ENCODE peak calls at places on chromosomes 5 and 9, in four cellular contexts. R is H1, F is H9, V is mesenchymal stem cell. K is an unnamed sample.

GRCh38 chr5:67346611-67347010 is 150.0 kb upstream of the CD180 start:
- DNase-seq in R (no peak), F (no peak), V (no peak), K (no peak)

GRCh38 chr5:119385136-119386128 is 29.6 kb downstream of the TNFAIP8 start:
- DNase-seq in R (no peak), F (no peak), V (no peak), K (no peak)

GRCh38 chr5:78930742-78931141 is 54.4 kb downstream of the ARSB start:
- DNase-seq in R (no peak), F (no peak), V (no peak), K (no peak)

GRCh38 chr5:69364414-69364813 is 4.9 kb downstream of the AK6 start:
- DNase-seq in R (no peak), F (no peak), V (peak), K (no peak)

GRCh38 chr9:87206064-87206661 is 258.9 kb upstream of the GAS1 start:
- DNase-seq in R (no peak), F (no peak), V (peak), K (no peak)

GRCh38 chr5:142697846-142698245 is 12.0 kb upstream of the FGF1 start:
- DNase-seq in R (no peak), F (no peak), V (peak), K (no peak)

GRCh38 chr5:77398896-77399295 is 93.2 kb downstream of the WDR41 start:
- DNase-seq in R (no peak), F (no peak), V (peak), K (no peak)

GRCh38 chr5:88727705-88728313 is 155.2 kb downstream of the MEF2C start:
- DNase-seq in R (no peak), F (no peak), V (peak), K (no peak)

GRCh38 chr9:125418404-125418803 is 156.8 kb downstream of the GAPVD1 start:
- DNase-seq in R (no peak), F (no peak), V (peak), K (no peak)

GRCh38 chr9:134210908-134211810 is 46.8 kb upstream of the RNU6ATAC start:
- DNase-seq in R (no peak), F (no peak), V (no peak), K (no peak)

GRCh38 chr5:169369130-169369529 is 68.2 kb upstream of the SLIT3 start:
- DNase-seq in R (no peak), F (no peak), V (no peak), K (no peak)

GRCh38 chr5:2762744-2763532 is 11.5 kb upstream of the IRX2 start:
- DNase-seq in R (no peak), F (no peak), V (no peak), K (no peak)

GRCh38 chr5:124546643-124547042 is 199.8 kb downstream of the ZNF608 start:
- DNase-seq in R (peak), F (no peak), V (peak), K (peak)

GRCh38 chr5:125088522-125089105 is 342.2 kb upstream of the ZNF608 start:
- DNase-seq in R (no peak), F (no peak), V (no peak), K (no peak)

GRCh38 chr9:75953218-75953617 is 62.7 kb downstream of the PCSK5 start:
- DNase-seq in R (no peak), F (no peak), V (peak), K (no peak)

GRCh38 chr9:97563458-97564135 is 62.1 kb downstream of the TMOD1 start:
- DNase-seq in R (peak), F (peak), V (no peak), K (no peak)

GRCh38 chr9:2335260-2335659 is 286.3 kb upstream of the VLDLR start:
- DNase-seq in R (no peak), F (no peak), V (no peak), K (no peak)

GRCh38 chr5:139474815-139475791 is 4.3 kb downstream of the SMIM33 start:
- DNase-seq in R (no peak), F (no peak), V (peak), K (no peak)

GRCh38 chr9:16509946-16510504 is 360.4 kb downstream of the BNC2 start:
- DNase-seq in R (no peak), F (no peak), V (peak), K (no peak)

GRCh38 chr5:74679968-74680367 is 5.1 kb upstream of the HEXB start:
- DNase-seq in R (no peak), F (no peak), V (peak), K (no peak)

GRCh38 chr5:159497221-159497620 is 166.9 kb upstream of the IL12B start:
- DNase-seq in R (no peak), F (no peak), V (no peak), K (no peak)

GRCh38 chr9:126788631-126789349 is 16.1 kb upstream of the ZBTB43 start:
- DNase-seq in R (no peak), F (no peak), V (peak), K (no peak)

GRCh38 chr5:32013658-32014057 is 160.5 kb downstream of the GOLPH3 start:
- DNase-seq in R (no peak), F (no peak), V (no peak), K (no peak)

GRCh38 chr5:132237141-132237540 is 9.5 kb upstream of the P4HA2 start:
- DNase-seq in R (no peak), F (peak), V (peak), K (no peak)

GRCh38 chr5:133969654-133970324 is 1.4 kb upstream of the C5orf15 start:
- DNase-seq in R (no peak), F (no peak), V (peak), K (no peak)

GRCh38 chr5:36374275-36374862 is 72.7 kb upstream of the RANBP3L start:
- DNase-seq in R (no peak), F (no peak), V (peak), K (no peak)

GRCh38 chr9:127540664-127541041 is 71.4 kb upstream of the STXBP1 start:
- DNase-seq in R (peak), F (peak), V (peak), K (no peak)

GRCh38 chr5:1666812-1667588 is 132.6 kb downstream of the MRPL36 start:
- DNase-seq in R (peak), F (peak), V (no peak), K (peak)

GRCh38 chr5:42994285-42995151 is 45.6 kb downstream of the ANXA2R start:
- DNase-seq in R (peak), F (peak), V (peak), K (peak)

GRCh38 chr5:175681045-175681974 is 23.4 kb downstream of the HRH2 start:
- DNase-seq in R (no peak), F (no peak), V (no peak), K (no peak)

GRCh38 chr9:2465516-2465915 is 156.1 kb upstream of the VLDLR start:
- DNase-seq in R (no peak), F (no peak), V (no peak), K (no peak)

GRCh38 chr5:79595086-79595485 is 17.2 kb upstream of the TENT2 start:
- DNase-seq in R (no peak), F (no peak), V (peak), K (no peak)

GRCh38 chr9:137802021-137802420 is 75.6 kb upstream of the CACNA1B start:
- DNase-seq in R (no peak), F (no peak), V (no peak), K (no peak)

GRCh38 chr5:173736374-173736773 is 119.9 kb upstream of the BOD1 start:
- DNase-seq in R (no peak), F (no peak), V (no peak), K (no peak)
- H3K23ac ChIP-seq in R (no peak), F (no peak), V (no peak), K (no peak)

GRCh38 chr5:14148890-14149671 is 5.9 kb downstream of the TRIO start:
- DNase-seq in R (no peak), F (peak), V (no peak), K (no peak)
- H4K91ac ChIP-seq in R (no peak), F (no peak), V (no peak), K (no peak)

GRCh38 chr5:103587185-103587748 is 24.7 kb upstream of the NUDT12 start:
- DNase-seq in R (no peak), F (no peak), V (peak), K (peak)

DNA sequence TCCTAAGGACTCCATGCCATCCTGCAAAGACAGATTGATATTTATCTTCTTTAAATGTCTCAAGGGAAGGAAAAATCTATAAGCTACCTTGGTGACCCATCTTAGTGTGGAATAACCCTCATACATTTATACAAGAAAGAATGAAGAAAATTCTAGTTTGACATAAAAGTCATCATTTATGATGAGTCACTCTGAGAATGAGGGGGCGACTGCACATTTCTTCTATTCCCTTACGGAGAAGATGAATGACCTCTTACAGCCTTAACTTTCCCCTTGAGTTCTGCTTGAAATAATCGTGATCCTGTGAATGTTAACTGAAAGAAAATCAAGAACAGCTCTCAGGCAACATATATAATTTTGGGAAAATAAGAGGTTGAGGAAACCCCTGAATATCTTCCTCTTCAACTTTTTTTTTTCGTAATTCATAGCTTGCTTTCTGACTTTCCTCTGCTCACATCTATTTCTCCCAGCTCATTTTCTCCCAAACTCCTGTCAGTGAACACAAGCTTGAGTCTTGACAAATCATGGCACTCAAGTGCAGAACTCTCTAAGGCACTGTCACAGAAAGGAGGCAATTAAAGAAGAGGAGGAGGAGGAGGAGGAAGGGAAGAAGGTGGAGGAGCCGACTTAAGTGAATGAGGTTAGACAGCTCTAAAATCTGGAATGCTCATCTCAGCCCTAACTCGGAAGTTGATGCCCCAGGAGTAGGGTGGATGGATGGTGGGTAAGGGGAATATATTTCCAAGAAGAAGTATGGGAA is 27.0 kb upstream of the NUDT12 start:
- DNase-seq in R (no peak), F (no peak), V (no peak), K (no peak)
- H3K23ac ChIP-seq in R (no peak), F (no peak), V (no peak), K (no peak)

DNA sequence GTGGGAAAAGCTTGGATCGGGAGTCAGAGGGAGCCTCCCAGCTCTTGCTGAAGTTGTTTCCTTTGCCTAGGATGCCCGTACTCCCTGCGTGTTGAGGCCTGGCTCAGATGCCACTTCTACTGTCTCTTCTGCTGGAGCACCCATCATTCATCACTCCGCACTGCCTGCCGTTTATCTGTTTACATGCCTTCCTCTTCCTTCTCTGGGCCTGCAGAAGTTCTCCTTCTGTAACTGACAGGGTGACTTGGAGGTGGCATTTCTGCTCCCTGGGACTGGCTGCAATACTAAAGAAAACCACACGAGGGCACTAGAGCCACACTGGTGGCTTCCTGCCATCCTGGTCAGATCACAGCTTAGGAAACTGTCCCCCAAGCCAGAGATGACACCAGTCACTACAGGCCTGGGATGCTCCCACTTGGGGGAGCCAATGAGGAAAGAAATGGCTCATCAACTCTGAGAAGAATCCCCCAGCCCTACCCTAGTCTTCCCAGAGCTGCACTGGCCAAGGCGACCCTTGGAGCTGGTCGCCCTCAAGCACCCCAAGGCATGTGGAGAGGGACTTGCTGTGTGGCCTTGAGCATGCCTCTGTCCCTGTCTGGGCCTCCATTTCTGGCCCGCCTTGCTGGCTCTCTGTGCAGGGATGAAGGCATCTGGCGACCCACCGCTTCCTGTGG is 9.7 kb upstream of the SLC25A51 start:
- DNase-seq in R (peak), F (peak), V (peak), K (peak)
- H4K91ac ChIP-seq in R (no peak), F (no peak), V (peak), K (no peak)

DNA sequence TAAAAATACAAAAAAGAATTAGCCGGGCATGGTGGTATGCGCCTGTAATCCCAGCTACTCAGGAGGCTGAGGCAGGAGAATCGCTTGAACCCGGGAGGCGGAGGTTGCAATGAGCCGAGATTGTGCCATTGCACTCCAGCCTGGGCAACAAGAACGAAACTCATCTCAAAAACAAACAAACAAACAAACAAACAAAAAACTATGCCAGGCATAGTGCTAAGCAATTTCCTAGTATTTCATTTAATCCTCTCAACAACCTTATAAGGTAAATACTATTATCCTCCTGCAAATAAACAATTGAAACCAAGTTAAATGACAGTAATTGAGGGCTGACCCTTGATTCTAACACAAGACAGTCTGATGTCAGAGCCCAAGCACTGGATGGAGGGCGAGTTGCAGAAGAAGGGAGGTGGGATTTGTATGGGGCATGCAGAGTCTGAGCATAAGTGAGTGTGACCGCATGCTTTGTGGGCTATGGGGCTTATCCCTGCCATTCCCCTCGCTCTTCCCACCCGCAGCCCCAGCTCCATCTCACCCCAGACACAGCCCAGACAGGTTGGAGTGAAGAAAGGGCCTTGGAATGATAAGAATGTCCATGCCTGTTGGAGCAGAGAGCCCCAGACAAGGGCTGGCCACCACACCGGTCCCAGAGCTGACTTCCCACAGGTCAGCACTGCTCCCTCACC is 24.3 kb upstream of the RPS14 start:
- DNase-seq in R (no peak), F (peak), V (peak), K (no peak)
- H3K23ac ChIP-seq in R (no peak), F (no peak), V (no peak), K (no peak)

GRCh38 chr5:173751266-173751600 is 134.8 kb upstream of the BOD1 start:
- DNase-seq in R (no peak), F (no peak), V (no peak), K (no peak)
- H4K91ac ChIP-seq in R (no peak), F (no peak), V (no peak), K (no peak)

DNA sequence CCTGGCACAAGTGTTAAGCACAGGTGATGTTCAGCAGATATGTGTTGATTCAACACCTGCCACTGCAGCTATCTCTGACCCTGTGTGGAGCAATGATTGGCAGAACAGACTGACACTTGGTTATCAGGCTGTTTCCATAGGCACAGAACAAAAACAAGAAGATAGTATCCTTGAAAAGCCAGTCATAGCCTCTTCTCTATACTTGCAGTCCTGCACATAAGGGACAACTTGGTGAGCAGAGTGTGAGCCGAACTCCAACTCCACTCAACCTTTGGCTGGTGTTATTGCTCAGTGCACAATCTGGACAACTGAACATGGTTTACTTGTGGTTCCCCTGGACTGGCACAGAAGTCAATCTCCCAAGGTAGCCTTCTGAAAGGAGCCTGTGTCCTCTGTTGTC is 99.2 kb downstream of the ADAMTS12 start:
- DNase-seq in R (no peak), F (no peak), V (no peak), K (no peak)
- H3K23ac ChIP-seq in R (no peak), F (peak), V (no peak), K (no peak)

GRCh38 chr9:135281151-135281550 is 193.7 kb downstream of the OLFM1 start:
- DNase-seq in R (peak), F (peak), V (no peak), K (no peak)

GRCh38 chr9:135280666-135281065 is 193.2 kb downstream of the OLFM1 start:
- DNase-seq in R (no peak), F (no peak), V (no peak), K (no peak)

GRCh38 chr9:135279834-135280393 is 192.4 kb downstream of the OLFM1 start:
- DNase-seq in R (no peak), F (no peak), V (no peak), K (no peak)

GRCh38 chr9:135278586-135278985 is 191.1 kb downstream of the OLFM1 start:
- DNase-seq in R (no peak), F (no peak), V (no peak), K (no peak)

GRCh38 chr9:135279385-135279784 is 191.9 kb downstream of the OLFM1 start:
- DNase-seq in R (no peak), F (no peak), V (no peak), K (no peak)
- H4K91ac ChIP-seq in R (no peak), F (no peak), V (no peak), K (no peak)

GRCh38 chr5:181261320-181262085 is 560 bp upstream of the TRIM52 start:
- DNase-seq in R (peak), F (peak), V (peak), K (peak)
- H3K23ac ChIP-seq in R (no peak), F (no peak), V (no peak), K (peak)

DNA sequence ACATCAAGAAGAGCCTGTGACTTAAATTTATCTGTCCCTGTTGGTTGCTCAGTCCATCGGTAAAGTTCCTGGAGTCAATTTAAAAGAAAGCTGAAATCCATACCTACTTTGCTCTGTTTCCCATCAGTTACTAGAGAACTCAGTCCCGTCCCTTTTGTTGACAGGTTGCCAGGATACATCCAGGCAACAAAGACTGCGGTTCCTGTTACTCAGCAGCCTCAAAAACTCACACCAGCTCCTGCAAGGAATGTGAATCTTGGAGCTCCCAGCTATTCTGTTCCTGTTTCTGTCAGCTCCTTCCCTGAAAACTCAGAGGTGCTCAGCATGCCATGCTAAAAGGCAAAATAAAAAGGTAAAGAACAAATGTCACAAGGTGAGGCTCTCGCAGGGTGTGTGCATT is at the start of gene ZNF474:
- DNase-seq in R (no peak), F (peak), V (peak), K (peak)
- H4K91ac ChIP-seq in R (no peak), F (peak), V (no peak), K (no peak)

K was measured in neuronal stem cell.